ENCODE peak calls at places on chromosomes 3 and 15, in eight cellular contexts. O is esophagus squamous epithelium, K is stomach, U is right lobe of liver, I is upper lobe of left lung, N is HCT116, Z is adrenal gland, C is body of pancreas. M is an unnamed sample.
A peak's percentile ranks its signal among the peaks of the same experiment; 100 is the strongest.

GRCh38 chr15:92268900-92269299 is 124.8 kb upstream of the ST8SIA2 start:
- DNase-seq in O (no peak), K (no peak), U (no peak), I (peak; percentile 42), N (no peak), Z (no peak), C (no peak), M (no peak)

GRCh38 chr3:53324011-53324544 is 23.3 kb downstream of the DCP1A start:
- DNase-seq in O (no peak), K (no peak), U (no peak), I (no peak), N (no peak), Z (no peak), C (no peak), M (no peak)

GRCh38 chr15:74504418-74504817 is 36.6 kb upstream of the ARID3B start:
- DNase-seq in O (no peak), K (no peak), U (no peak), I (no peak), N (no peak), Z (no peak), C (no peak), M (no peak)

GRCh38 chr3:36868614-36869436 is 76.0 kb downstream of the TRANK1 start:
- DNase-seq in O (no peak), K (peak; percentile 35), U (no peak), I (peak; percentile 41), N (peak; percentile 48), Z (peak; percentile 37), C (peak; percentile 40), M (no peak)

GRCh38 chr3:7506606-7507180 is 645.8 kb downstream of the GRM7 start:
- DNase-seq in O (no peak), K (no peak), U (no peak), I (no peak), N (no peak), Z (no peak), C (no peak), M (no peak)

GRCh38 chr15:79090487-79091203 is at the start of gene RASGRF1:
- DNase-seq in O (no peak), K (no peak), U (no peak), I (peak; percentile 18), N (no peak), Z (no peak), C (no peak), M (no peak)

GRCh38 chr3:171976526-171976925 is 62.9 kb upstream of the FNDC3B start:
- DNase-seq in O (no peak), K (no peak), U (no peak), I (no peak), N (no peak), Z (no peak), C (no peak), M (no peak)

GRCh38 chr3:13348100-13348499 is 72.0 kb downstream of the NUP210 start:
- DNase-seq in O (no peak), K (no peak), U (no peak), I (no peak), N (no peak), Z (no peak), C (no peak), M (no peak)

GRCh38 chr3:110485389-110485788 is 586.2 kb upstream of the NECTIN3 start:
- DNase-seq in O (no peak), K (no peak), U (no peak), I (no peak), N (no peak), Z (no peak), C (no peak), M (no peak)

GRCh38 chr15:101016581-101016980 is 97.4 kb downstream of the LRRK1 start:
- DNase-seq in O (no peak), K (no peak), U (no peak), I (no peak), N (no peak), Z (no peak), C (no peak), M (no peak)

GRCh38 chr3:49721861-49722781 is 1.6 kb downstream of the GMPPB start:
- DNase-seq in O (no peak), K (no peak), U (no peak), I (peak; percentile 19), N (no peak), Z (no peak), C (peak; percentile 26), M (no peak)

GRCh38 chr3:21013566-21013965 is 737.4 kb downstream of the ZNF385D start:
- DNase-seq in O (no peak), K (no peak), U (no peak), I (no peak), N (no peak), Z (no peak), C (no peak), M (no peak)

GRCh38 chr15:52005748-52006701 is 13.0 kb upstream of the MAPK6 start:
- DNase-seq in O (no peak), K (no peak), U (no peak), I (no peak), N (no peak), Z (no peak), C (no peak), M (no peak)

GRCh38 chr3:141397996-141398395 is 29.7 kb downstream of the ZBTB38 start:
- DNase-seq in O (no peak), K (no peak), U (no peak), I (no peak), N (no peak), Z (no peak), C (no peak), M (no peak)

GRCh38 chr3:141399979-141400971 is 32.0 kb downstream of the ZBTB38 start:
- DNase-seq in O (no peak), K (no peak), U (no peak), I (no peak), N (no peak), Z (no peak), C (no peak), M (no peak)

GRCh38 chr3:141401584-141402475 is 33.5 kb downstream of the ZBTB38 start:
- DNase-seq in O (no peak), K (peak; percentile 53), U (peak; percentile 69), I (peak; percentile 48), N (no peak), Z (peak; percentile 56), C (peak; percentile 49), M (no peak)

GRCh38 chr3:141401095-141401494 is 32.8 kb downstream of the ZBTB38 start:
- DNase-seq in O (no peak), K (no peak), U (no peak), I (no peak), N (no peak), Z (no peak), C (no peak), M (no peak)

DNA sequence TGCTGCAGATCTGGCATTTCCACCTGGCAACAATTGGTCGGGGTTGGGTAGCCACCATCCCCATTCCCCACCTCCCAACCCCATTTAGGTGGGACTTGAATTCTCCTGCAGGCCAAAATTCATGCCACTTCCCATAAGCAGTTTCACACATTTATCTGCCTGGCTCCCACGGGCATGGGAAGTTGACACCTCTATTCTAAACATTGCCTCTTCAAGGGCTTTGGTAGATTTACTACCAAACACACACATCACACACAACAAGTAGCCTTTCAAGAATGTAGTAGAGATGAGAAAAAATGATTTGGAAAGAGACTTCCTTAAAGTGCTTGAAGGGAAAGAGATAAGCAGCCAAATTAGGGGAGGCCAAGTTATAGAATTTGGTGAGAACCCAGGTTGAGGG is 30.9 kb downstream of the ZBTB38 start:
- DNase-seq in O (no peak), K (no peak), U (no peak), I (no peak), N (no peak), Z (no peak), C (no peak), M (no peak)
- TF ChIP-seq POLR2A in O (no peak), K (no peak), U (no peak), I (no peak), N (no peak), Z (no peak), C (no peak), M (no peak)

DNA sequence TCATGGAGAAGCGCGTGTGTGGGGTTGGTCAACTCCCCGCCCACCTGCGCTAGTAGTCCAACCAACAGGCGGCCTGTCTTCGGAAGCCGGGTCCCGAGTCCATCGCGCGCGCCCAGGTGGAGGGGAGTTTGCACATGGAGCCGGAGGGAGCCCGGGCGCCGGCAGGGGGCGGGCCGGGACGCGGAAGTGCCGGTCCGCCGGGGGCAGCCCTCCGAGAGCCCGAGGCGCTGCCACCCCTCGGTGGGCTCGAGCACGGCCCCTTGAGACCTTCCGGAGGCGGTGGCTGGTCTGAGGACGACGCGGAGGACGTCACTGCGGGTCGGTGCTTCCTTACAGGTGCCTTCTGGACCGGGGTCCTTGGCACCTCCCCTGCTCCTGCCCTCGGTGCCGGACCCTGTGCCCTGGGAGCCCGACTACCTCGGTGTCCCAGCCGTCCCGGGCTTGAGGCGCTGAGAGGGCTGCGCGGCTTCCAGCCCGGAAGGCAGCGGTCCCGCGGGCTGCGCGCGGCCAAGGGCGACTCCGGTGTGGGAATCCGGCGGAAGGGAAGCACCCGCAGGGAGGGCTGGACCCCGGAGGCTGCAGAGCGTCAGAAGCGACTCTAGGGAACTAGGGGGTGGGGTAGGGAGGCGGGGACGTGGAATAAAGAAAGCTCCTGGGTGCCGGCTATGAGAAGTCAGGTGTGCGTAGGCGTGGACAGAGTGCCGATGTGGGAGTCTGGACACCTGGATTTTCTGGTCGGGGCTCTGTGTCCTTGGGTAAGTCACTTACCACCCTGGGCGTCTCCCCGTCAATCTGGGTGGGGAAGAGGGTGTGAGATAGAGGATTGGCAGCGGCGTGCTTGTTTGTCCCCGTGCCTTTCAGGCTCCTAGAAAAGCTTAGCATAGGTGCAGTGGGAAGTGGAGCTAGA is 212.3 kb downstream of the FGF12 start:
- DNase-seq in O (no peak), K (peak; percentile 31), U (no peak), I (no peak), N (no peak), Z (no peak), C (peak; percentile 81), M (no peak)
- H3K27ac ChIP-seq in O (no peak overlapping the region), K (no peak overlapping the region), U (no peak overlapping the region), I (no peak overlapping the region), N (no peak overlapping the region), Z (no peak overlapping the region), C (peak overlapping the region; percentile 83), M (no peak overlapping the region)

GRCh38 chr3:196141052-196141865 is 59.4 kb upstream of the TFRC start:
- DNase-seq in O (no peak), K (no peak), U (no peak), I (no peak), N (no peak), Z (no peak), C (no peak), M (no peak)

GRCh38 chr3:196144383-196145105 is 62.7 kb upstream of the TFRC start:
- DNase-seq in O (no peak), K (no peak), U (no peak), I (no peak), N (no peak), Z (no peak), C (no peak), M (no peak)

GRCh38 chr3:196143708-196144382 is 62.0 kb upstream of the TFRC start:
- DNase-seq in O (no peak), K (no peak), U (no peak), I (no peak), N (no peak), Z (no peak), C (no peak), M (no peak)

GRCh38 chr3:196141866-196142673 is 60.2 kb upstream of the TFRC start:
- DNase-seq in O (no peak), K (peak; percentile 79), U (peak; percentile 79), I (peak; percentile 81), N (no peak), Z (no peak), C (peak; percentile 77), M (peak; percentile 55)

GRCh38 chr3:196142674-196142988 is 60.7 kb upstream of the TFRC start:
- DNase-seq in O (no peak), K (no peak), U (no peak), I (no peak), N (no peak), Z (no peak), C (no peak), M (no peak)
- TF ChIP-seq POLR2A in O (no peak), K (no peak), U (no peak), I (no peak), N (no peak), Z (no peak), C (no peak), M (no peak)

GRCh38 chr3:100097919-100098896 is 16.1 kb downstream of the FILIP1L start:
- DNase-seq in O (no peak), K (no peak), U (no peak), I (peak; percentile 36), N (no peak), Z (peak; percentile 53), C (peak; percentile 35), M (no peak)
- H3K27ac ChIP-seq in O (peak overlapping the region; percentile 25), K (no peak overlapping the region), U (peak overlapping the region; percentile 59), I (peak overlapping the region; percentile 59), N (no peak overlapping the region), Z (peak overlapping the region; percentile 36), C (no peak overlapping the region), M (no peak overlapping the region)